ENCODE peak calls at places on chromosomes 13 and 19, in five cellular contexts. One of them, this sample, is unnamed.

GRCh38 chr13:99354371-99354951 is 47.3 kb upstream of the GPR183 start:
- DNase-seq in tibial nerve: no peak
- DNase-seq in uterus: no peak
- DNase-seq in GM12891: no peak
- DNase-seq in stomach: no peak
- DNase-seq in this sample: no peak

GRCh38 chr13:62931901-62932883 is 1516.5 kb upstream of the PCDH20 start:
- DNase-seq in tibial nerve: no peak
- DNase-seq in uterus: no peak
- DNase-seq in GM12891: no peak
- DNase-seq in stomach: no peak
- DNase-seq in this sample: no peak

GRCh38 chr19:33684550-33685303 is 63.0 kb downstream of the CHST8 start:
- DNase-seq in tibial nerve: no peak
- DNase-seq in uterus: no peak
- DNase-seq in GM12891: no peak
- DNase-seq in stomach: no peak
- DNase-seq in this sample: no peak

GRCh38 chr13:67107973-67108372 is 122.2 kb downstream of the PCDH9 start:
- DNase-seq in tibial nerve: no peak
- DNase-seq in uterus: no peak
- DNase-seq in GM12891: no peak
- DNase-seq in stomach: no peak
- DNase-seq in this sample: no peak

GRCh38 chr19:3275068-3275582 is 50.7 kb downstream of the CELF5 start:
- DNase-seq in tibial nerve: no peak
- DNase-seq in uterus: no peak
- DNase-seq in GM12891: peak; percentile 64
- DNase-seq in stomach: no peak
- DNase-seq in this sample: peak; percentile 76

GRCh38 chr13:21671793-21672680 is 1.2 kb downstream of the FGF9 start:
- DNase-seq in tibial nerve: no peak
- DNase-seq in uterus: no peak
- DNase-seq in GM12891: no peak
- DNase-seq in stomach: no peak
- DNase-seq in this sample: no peak

GRCh38 chr19:5273782-5274181 is 66.8 kb downstream of the PTPRS start:
- DNase-seq in tibial nerve: no peak
- DNase-seq in uterus: no peak
- DNase-seq in GM12891: no peak
- DNase-seq in stomach: no peak
- DNase-seq in this sample: no peak

GRCh38 chr13:95233026-95233635 is 68.1 kb downstream of the ABCC4 start:
- DNase-seq in tibial nerve: no peak
- DNase-seq in uterus: no peak
- DNase-seq in GM12891: no peak
- DNase-seq in stomach: no peak
- DNase-seq in this sample: no peak

GRCh38 chr13:40408602-40409001 is 257.8 kb downstream of the FOXO1 start:
- DNase-seq in tibial nerve: no peak
- DNase-seq in uterus: no peak
- DNase-seq in GM12891: no peak
- DNase-seq in stomach: no peak
- DNase-seq in this sample: peak; percentile 19

GRCh38 chr19:54017266-54017665 is 25.8 kb downstream of the CACNG6 start:
- DNase-seq in tibial nerve: no peak
- DNase-seq in uterus: no peak
- DNase-seq in GM12891: no peak
- DNase-seq in stomach: no peak
- DNase-seq in this sample: no peak

GRCh38 chr19:48341515-48342413 is 16.4 kb downstream of the EMP3 start:
- DNase-seq in tibial nerve: no peak
- DNase-seq in uterus: no peak
- DNase-seq in GM12891: no peak
- DNase-seq in stomach: no peak
- DNase-seq in this sample: no peak

GRCh38 chr19:29084266-29084665 is 128.7 kb downstream of the UQCRFS1 start:
- DNase-seq in tibial nerve: no peak
- DNase-seq in uterus: no peak
- DNase-seq in GM12891: no peak
- DNase-seq in stomach: no peak
- DNase-seq in this sample: peak; percentile 53

GRCh38 chr13:50365683-50366391 is 350.6 kb downstream of the KCNRG start:
- DNase-seq in tibial nerve: no peak
- DNase-seq in uterus: no peak
- DNase-seq in GM12891: no peak
- DNase-seq in stomach: no peak
- DNase-seq in this sample: no peak

GRCh38 chr13:97002581-97002980 is 8.3 kb upstream of the OXGR1 start:
- DNase-seq in tibial nerve: no peak
- DNase-seq in uterus: no peak
- DNase-seq in GM12891: no peak
- DNase-seq in stomach: no peak
- DNase-seq in this sample: no peak

GRCh38 chr19:58450836-58451357 is 525 bp upstream of the ZNF324B start:
- DNase-seq in tibial nerve: peak; percentile 23
- DNase-seq in uterus: no peak
- DNase-seq in GM12891: no peak
- DNase-seq in stomach: no peak
- DNase-seq in this sample: peak; percentile 40

GRCh38 chr13:46475586-46475991 is 77.4 kb upstream of the LRCH1 start:
- DNase-seq in tibial nerve: no peak
- DNase-seq in uterus: no peak
- DNase-seq in GM12891: no peak
- DNase-seq in stomach: no peak
- DNase-seq in this sample: no peak

GRCh38 chr19:33397536-33398360 is 24.2 kb downstream of the CEBPG start:
- DNase-seq in tibial nerve: no peak
- DNase-seq in uterus: no peak
- DNase-seq in GM12891: peak; percentile 12
- DNase-seq in stomach: no peak
- DNase-seq in this sample: no peak

GRCh38 chr19:44164327-44164672 is 600 bp upstream of the ZNF226 start:
- DNase-seq in tibial nerve: no peak
- DNase-seq in uterus: no peak
- DNase-seq in GM12891: no peak
- DNase-seq in stomach: no peak
- DNase-seq in this sample: no peak

GRCh38 chr19:7497292-7497691 is 8.5 kb upstream of the PEX11G start:
- DNase-seq in tibial nerve: no peak
- DNase-seq in uterus: no peak
- DNase-seq in GM12891: no peak
- DNase-seq in stomach: no peak
- DNase-seq in this sample: no peak

GRCh38 chr19:1858412-1859081 is 4.8 kb downstream of the KLF16 start:
- DNase-seq in tibial nerve: no peak
- DNase-seq in uterus: no peak
- DNase-seq in GM12891: no peak
- DNase-seq in stomach: no peak
- DNase-seq in this sample: no peak

GRCh38 chr19:34253711-34254551 is 423 bp upstream of the GARRE1 start:
- DNase-seq in tibial nerve: peak; percentile 78
- DNase-seq in uterus: peak; percentile 83
- DNase-seq in GM12891: peak; percentile 85
- DNase-seq in stomach: no peak
- DNase-seq in this sample: no peak

GRCh38 chr19:19624032-19624570 is 3.9 kb downstream of the LPAR2 start:
- DNase-seq in tibial nerve: no peak
- DNase-seq in uterus: no peak
- DNase-seq in GM12891: no peak
- DNase-seq in stomach: no peak
- DNase-seq in this sample: no peak

GRCh38 chr13:77176350-77176749 is 149.4 kb upstream of the FBXL3 start:
- DNase-seq in tibial nerve: no peak
- DNase-seq in uterus: no peak
- DNase-seq in GM12891: no peak
- DNase-seq in stomach: no peak
- DNase-seq in this sample: peak; percentile 3

GRCh38 chr13:59633290-59633689 is 530.4 kb downstream of the DIAPH3 start:
- DNase-seq in tibial nerve: no peak
- DNase-seq in uterus: no peak
- DNase-seq in GM12891: no peak
- DNase-seq in stomach: no peak
- DNase-seq in this sample: no peak

GRCh38 chr13:37700887-37701286 is 102.3 kb upstream of the POSTN start:
- DNase-seq in tibial nerve: peak; percentile 26
- DNase-seq in uterus: no peak
- DNase-seq in GM12891: no peak
- DNase-seq in stomach: no peak
- DNase-seq in this sample: no peak

GRCh38 chr19:29988351-29988750 is 46.3 kb downstream of the URI1 start:
- DNase-seq in tibial nerve: no peak
- DNase-seq in uterus: no peak
- DNase-seq in GM12891: no peak
- DNase-seq in stomach: no peak
- DNase-seq in this sample: no peak

GRCh38 chr13:97781891-97782305 is 171.6 kb upstream of the IPO5 start:
- DNase-seq in tibial nerve: peak; percentile 34
- DNase-seq in uterus: no peak
- DNase-seq in GM12891: no peak
- DNase-seq in stomach: no peak
- DNase-seq in this sample: no peak

GRCh38 chr19:55340784-55341147 is 1.1 kb downstream of the KMT5C start:
- DNase-seq in tibial nerve: no peak
- DNase-seq in uterus: no peak
- DNase-seq in GM12891: no peak
- DNase-seq in stomach: no peak
- DNase-seq in this sample: no peak

GRCh38 chr19:55340144-55340783 is 588 bp downstream of the KMT5C start:
- DNase-seq in tibial nerve: no peak
- DNase-seq in uterus: no peak
- DNase-seq in GM12891: no peak
- DNase-seq in stomach: no peak
- DNase-seq in this sample: no peak

GRCh38 chr19:55341191-55342043 is 1.7 kb downstream of the KMT5C start:
- DNase-seq in tibial nerve: peak; percentile 39
- DNase-seq in uterus: peak; percentile 72
- DNase-seq in GM12891: peak; percentile 92
- DNase-seq in stomach: peak; percentile 77
- DNase-seq in this sample: peak; percentile 99

GRCh38 chr19:55342044-55342531 is 2.4 kb downstream of the KMT5C start:
- DNase-seq in tibial nerve: no peak
- DNase-seq in uterus: no peak
- DNase-seq in GM12891: no peak
- DNase-seq in stomach: no peak
- DNase-seq in this sample: no peak

DNA sequence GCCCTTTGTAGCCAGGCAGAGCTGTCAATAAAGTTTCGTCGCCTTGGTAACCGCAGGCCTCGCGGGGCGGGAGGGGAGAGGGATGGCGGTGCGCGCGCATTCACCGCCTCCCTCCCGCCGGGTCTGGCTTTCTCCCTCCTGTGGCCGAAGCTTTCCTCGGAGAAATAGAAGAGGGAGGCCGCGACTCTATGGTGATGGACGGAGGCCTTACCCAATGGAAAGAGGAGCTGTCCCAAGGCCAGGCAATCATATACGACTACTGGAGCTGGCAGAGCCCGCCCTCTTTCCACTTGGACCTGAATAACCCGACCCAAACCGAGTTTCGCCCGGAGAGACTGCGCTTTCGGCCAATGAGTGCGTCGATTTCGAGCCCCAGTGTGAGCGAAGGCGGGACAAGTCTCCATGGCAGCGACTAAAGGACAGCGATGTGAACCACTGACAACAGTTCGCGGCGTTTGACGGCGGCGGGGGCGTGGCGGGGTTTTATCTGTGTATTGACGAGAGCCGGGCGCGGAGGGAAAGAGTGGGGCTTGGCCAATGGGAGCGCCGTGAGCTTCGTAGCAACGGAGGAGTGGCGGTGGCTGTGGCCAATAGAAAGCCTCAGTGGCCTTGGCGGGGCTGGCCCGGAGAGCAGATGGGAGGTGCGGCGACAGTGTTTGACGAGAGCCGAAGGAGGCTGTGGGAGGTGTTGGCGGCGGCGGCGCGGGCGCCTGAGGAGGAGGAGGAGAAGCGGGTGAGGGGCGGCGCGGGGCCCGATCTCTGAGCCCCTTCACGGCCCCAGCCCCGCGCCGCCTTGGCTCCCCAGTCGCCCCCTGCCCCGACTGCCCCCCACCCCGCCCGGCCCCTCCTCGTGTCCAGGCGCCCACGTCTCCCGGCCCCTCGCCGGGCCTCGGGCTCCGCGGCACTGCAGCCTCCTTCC is at the start of gene KMT5C:
- DNase-seq in tibial nerve: peak; percentile 100
- DNase-seq in uterus: peak; percentile 100
- DNase-seq in GM12891: peak; percentile 99
- DNase-seq in stomach: peak; percentile 100
- DNase-seq in this sample: peak; percentile 100
- TF ChIP-seq POLR2A in tibial nerve: peak; percentile 70
- TF ChIP-seq POLR2A in uterus: peak; percentile 93
- TF ChIP-seq POLR2A in GM12891: peak; percentile 65
- TF ChIP-seq POLR2A in stomach: peak; percentile 79
- TF ChIP-seq POLR2A in this sample: peak; percentile 92

DNA sequence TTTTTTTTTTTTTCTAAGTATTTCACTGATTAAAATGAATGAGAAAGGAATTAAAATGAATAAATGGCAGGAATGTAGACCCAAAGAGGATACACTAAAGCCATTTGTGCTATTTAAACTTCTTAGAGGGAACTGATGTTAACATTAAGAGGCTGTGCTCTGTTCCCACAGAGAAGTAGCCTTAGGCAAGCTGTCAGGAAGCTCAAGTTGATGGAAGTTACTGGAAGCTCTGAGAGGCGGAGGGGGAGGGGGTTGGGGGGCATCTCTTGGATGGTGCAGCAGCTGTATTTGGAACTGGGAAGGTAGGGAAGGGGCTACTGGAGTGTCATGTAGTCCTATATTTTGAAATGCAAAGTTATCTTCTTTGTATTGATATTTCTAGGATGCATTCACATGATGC is 168.2 kb downstream of the DNAJC15 start:
- DNase-seq in tibial nerve: no peak
- DNase-seq in uterus: no peak
- DNase-seq in GM12891: no peak
- DNase-seq in stomach: no peak
- DNase-seq in this sample: no peak
- TF ChIP-seq POLR2A in tibial nerve: no peak
- TF ChIP-seq POLR2A in uterus: no peak
- TF ChIP-seq POLR2A in GM12891: no peak
- TF ChIP-seq POLR2A in stomach: no peak
- TF ChIP-seq POLR2A in this sample: no peak

DNA sequence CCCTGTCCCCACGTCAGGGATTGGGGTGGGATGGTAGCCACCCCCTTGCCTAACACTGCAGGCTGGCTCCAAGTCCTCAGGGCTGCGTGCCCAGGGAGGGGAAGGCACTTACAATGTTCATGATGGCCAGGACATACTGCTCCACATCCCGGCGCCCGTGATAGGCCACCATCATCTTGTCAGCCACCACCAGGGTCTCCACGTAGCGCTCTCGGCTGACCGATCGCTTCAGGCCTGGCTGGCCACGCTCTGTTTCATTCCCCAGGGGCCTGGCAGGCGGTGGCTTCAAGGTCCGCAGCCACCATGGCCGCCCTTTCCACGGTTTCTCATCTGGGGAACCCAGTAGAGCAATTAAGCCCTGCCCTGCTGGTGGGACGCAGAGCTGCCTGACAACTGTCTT is 9.7 kb downstream of the ADAMTS10 start:
- DNase-seq in tibial nerve: no peak
- DNase-seq in uterus: no peak
- DNase-seq in GM12891: no peak
- DNase-seq in stomach: no peak
- DNase-seq in this sample: no peak
- TF ChIP-seq POLR2A in tibial nerve: no peak
- TF ChIP-seq POLR2A in uterus: no peak
- TF ChIP-seq POLR2A in GM12891: no peak
- TF ChIP-seq POLR2A in stomach: no peak
- TF ChIP-seq POLR2A in this sample: no peak

GRCh38 chr13:30307194-30307965 is at the start of gene KATNAL1:
- DNase-seq in tibial nerve: peak; percentile 55
- DNase-seq in uterus: peak; percentile 88
- DNase-seq in GM12891: peak; percentile 53
- DNase-seq in stomach: peak; percentile 68
- DNase-seq in this sample: peak; percentile 39
- TF ChIP-seq POLR2A in tibial nerve: no peak
- TF ChIP-seq POLR2A in uterus: no peak
- TF ChIP-seq POLR2A in GM12891: peak; percentile 72
- TF ChIP-seq POLR2A in stomach: no peak
- TF ChIP-seq POLR2A in this sample: peak; percentile 87